ENCODE peak calls at places on chromosomes 11 and 22, in nine cellular contexts. R is left lung, N is H1, C is fibroblast of pulmonary artery, I is fibroblast of the aortic adventitia, U is foreskin fibroblast, M is tibial artery, Q is psoas muscle, E is adrenal gland. P is an unnamed sample.

GRCh38 chr11:122421684-122422083 is 233.8 kb upstream of the UBASH3B start:
- DNase-seq in U (no peak), M (no peak), I (no peak), R (no peak), C (no peak), N (no peak), E (no peak), Q (no peak), P (no peak)

GRCh38 chr11:47593934-47594855 is at the start of gene C1QTNF4:
- DNase-seq in U (no peak), E (no peak), M (no peak), R (no peak), C (no peak), N (peak; percentile 77), Q (no peak), I (no peak), P (no peak)

GRCh38 chr22:17726561-17727243 is 47.6 kb downstream of the BID start:
- DNase-seq in E (peak; percentile 33), N (no peak), M (no peak), U (peak; percentile 20), C (peak; percentile 17), R (no peak), Q (no peak), I (no peak), P (peak; percentile 50)

GRCh38 chr22:36419177-36419911 is 31.6 kb upstream of the MYH9 start:
- DNase-seq in U (peak; percentile 86), R (peak; percentile 45), I (peak; percentile 62), E (peak; percentile 66), C (peak; percentile 78), N (peak; percentile 51), M (no peak), Q (no peak), P (peak; percentile 90)

GRCh38 chr11:66115638-66116410 is 45.8 kb downstream of the PACS1 start:
- DNase-seq in R (no peak), M (no peak), E (no peak), C (peak; percentile 29), U (no peak), I (no peak), N (no peak), Q (no peak), P (no peak)

GRCh38 chr11:119566299-119566698 is 143.3 kb upstream of the THY1 start:
- DNase-seq in Q (no peak), U (no peak), I (no peak), R (no peak), M (no peak), E (no peak), C (no peak), N (no peak), P (no peak)

GRCh38 chr22:17403906-17404305 is 34.6 kb downstream of the CECR2 start:
- DNase-seq in C (peak; percentile 41), R (no peak), Q (peak; percentile 52), E (no peak), U (no peak), I (no peak), N (no peak), M (no peak), P (peak; percentile 57)

GRCh38 chr22:37569921-37570660 is 9.8 kb downstream of the LGALS2 start:
- DNase-seq in R (no peak), E (peak; percentile 76), C (no peak), M (no peak), I (no peak), N (no peak), Q (no peak), U (peak; percentile 35), P (no peak)

GRCh38 chr11:128458316-128458715 is 129.0 kb downstream of the ETS1 start:
- DNase-seq in U (peak; percentile 80), N (no peak), Q (no peak), M (no peak), E (peak; percentile 31), I (peak; percentile 76), R (no peak), C (peak; percentile 84), P (peak; percentile 61)

GRCh38 chr11:58509730-58510129 is 1.8 kb upstream of the OR5B21 start:
- DNase-seq in U (no peak), N (no peak), Q (no peak), R (no peak), I (no peak), E (no peak), C (no peak), M (no peak), P (no peak)

GRCh38 chr11:79241205-79241604 is 199.6 kb downstream of the TENM4 start:
- DNase-seq in Q (no peak), E (no peak), C (no peak), U (no peak), M (no peak), I (no peak), N (no peak), R (no peak), P (no peak)

GRCh38 chr11:134639586-134640330 is 227.7 kb upstream of the B3GAT1 start:
- DNase-seq in U (no peak), C (no peak), M (no peak), E (no peak), R (no peak), I (no peak), Q (no peak), N (no peak), P (no peak)

GRCh38 chr22:39530692-39531331 is 1.7 kb downstream of the RPS19BP1 start:
- DNase-seq in C (peak; percentile 59), I (peak; percentile 45), N (no peak), R (no peak), U (peak; percentile 64), Q (no peak), M (no peak), E (peak; percentile 59), P (peak; percentile 53)

GRCh38 chr11:116122697-116123472 is 618.7 kb upstream of the CADM1 start:
- DNase-seq in E (no peak), R (no peak), M (no peak), U (no peak), I (no peak), N (peak; percentile 23), Q (no peak), C (no peak), P (no peak)

GRCh38 chr11:109859325-109859724 is 233.9 kb upstream of the ZC3H12C start:
- DNase-seq in C (peak; percentile 46), I (peak; percentile 66), R (no peak), E (peak; percentile 79), U (peak; percentile 37), Q (no peak), N (no peak), M (no peak), P (peak; percentile 10)

GRCh38 chr11:32382339-32383049 is 52.8 kb downstream of the WT1 start:
- DNase-seq in E (no peak), U (no peak), C (peak; percentile 65), I (no peak), Q (no peak), M (no peak), N (no peak), R (no peak), P (peak; percentile 28)

GRCh38 chr22:31211862-31212730 is at the start of gene LIMK2:
- DNase-seq in I (peak; percentile 68), M (peak; percentile 91), C (peak; percentile 81), Q (peak; percentile 97), N (peak; percentile 98), U (peak; percentile 94), E (peak; percentile 97), R (peak; percentile 95), P (peak; percentile 86)

GRCh38 chr11:102186836-102187235 is 76.6 kb downstream of the YAP1 start:
- DNase-seq in C (no peak), R (no peak), Q (no peak), I (peak; percentile 25), M (no peak), U (peak; percentile 51), N (no peak), E (no peak), P (no peak)

GRCh38 chr11:113376156-113376555 is 11.4 kb upstream of the ANKK1 start:
- DNase-seq in N (no peak), E (peak; percentile 28), M (no peak), Q (no peak), U (peak; percentile 50), R (no peak), C (peak; percentile 72), I (peak; percentile 34), P (peak; percentile 55)

GRCh38 chr11:113378013-113378412 is 9.6 kb upstream of the ANKK1 start:
- DNase-seq in R (no peak), E (no peak), C (no peak), N (no peak), M (no peak), Q (no peak), I (no peak), U (no peak), P (no peak)

GRCh38 chr11:113378692-113379091 is 8.9 kb upstream of the ANKK1 start:
- DNase-seq in M (no peak), Q (no peak), C (no peak), R (no peak), E (no peak), I (no peak), N (no peak), U (peak; percentile 26), P (no peak)

GRCh38 chr11:113375402-113375801 is 12.2 kb upstream of the ANKK1 start:
- DNase-seq in C (no peak), E (no peak), U (no peak), Q (no peak), N (no peak), M (no peak), I (no peak), R (no peak), P (no peak)

DNA sequence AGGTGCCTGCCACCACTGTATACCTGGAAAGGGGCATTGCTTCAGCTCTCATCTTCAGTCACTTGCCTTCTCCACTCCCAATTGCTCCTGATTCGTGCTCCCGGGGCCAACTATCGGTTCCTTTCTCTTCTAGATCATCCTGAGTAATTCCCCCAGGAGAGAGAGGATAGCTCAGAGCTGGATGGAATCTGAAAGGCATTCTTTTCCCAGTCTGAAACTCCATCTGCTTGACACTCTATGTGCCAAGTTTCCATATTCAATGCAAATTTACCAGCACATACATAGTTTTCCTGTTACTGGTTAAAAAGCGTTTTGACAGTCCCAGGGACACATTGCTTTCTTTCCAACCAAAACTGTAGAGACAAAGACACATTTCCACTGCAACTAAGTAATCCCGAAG is 10.0 kb upstream of the ANKK1 start:
- DNase-seq in E (no peak), U (peak; percentile 50), M (no peak), R (no peak), C (peak; percentile 33), Q (no peak), N (no peak), I (peak; percentile 37), P (peak; percentile 22)
- TF ChIP-seq CTCF in E (no peak), U (no peak), M (no peak), R (no peak), C (no peak), Q (no peak), N (no peak), I (no peak), P (no peak)

GRCh38 chr11:117180020-117180419 is 1.5 kb downstream of the SIDT2 start:
- DNase-seq in R (no peak), U (no peak), E (no peak), C (no peak), N (no peak), Q (no peak), M (no peak), I (peak; percentile 50), P (peak; percentile 51)
- H3K4me3 ChIP-seq in R (peak overlapping the region; percentile 88), U (peak overlapping the region; percentile 90), E (no peak overlapping the region), C (peak overlapping the region; percentile 83), N (peak overlapping the region; percentile 89), Q (peak overlapping the region; percentile 90), M (peak overlapping the region; percentile 97), I (peak overlapping the region; percentile 71), P (peak overlapping the region; percentile 81)

GRCh38 chr22:44351685-44352377 is 39.1 kb upstream of the SHISAL1 start:
- DNase-seq in Q (no peak), C (peak; percentile 92), I (peak; percentile 94), N (no peak), R (no peak), M (no peak), U (peak; percentile 95), E (peak; percentile 37), P (peak; percentile 91)
- TF ChIP-seq CTCF in Q (no peak), C (no peak), I (no peak), N (no peak), R (no peak), M (no peak), U (no peak), E (no peak), P (no peak)

GRCh38 chr22:49963647-49964026 is 3.1 kb downstream of the PIM3 start:
- DNase-seq in Q (peak; percentile 56), C (no peak), R (peak; percentile 34), U (no peak), M (peak; percentile 20), E (peak; percentile 45), I (no peak), N (no peak), P (no peak)
- H3K4me3 ChIP-seq in Q (peak overlapping the region; percentile 86), C (peak overlapping the region; percentile 82), R (peak overlapping the region; percentile 100), U (peak overlapping the region; percentile 83), M (peak overlapping the region; percentile 85), E (no peak overlapping the region), I (peak overlapping the region; percentile 84), N (no peak overlapping the region), P (peak overlapping the region; percentile 89)

P was measured in cardiac fibroblast.